ENCODE peak calls at places on chromosomes 4 and X, in seven cellular contexts. J, Y, C, D, N, F and M are unnamed samples.
A peak's percentile ranks its signal among the peaks of the same experiment; 100 is the strongest.

GRCh38 chr4:169593050-169593449 is 19.3 kb downstream of the NEK1 start:
- DNase-seq in N (no peak), Y (no peak), D (no peak), C (no peak), J (no peak), F (no peak), M (no peak)

GRCh38 chrX:38312436-38312835 is 14.9 kb downstream of the RPGR start:
- DNase-seq in C (no peak), J (peak; percentile 82), Y (peak; percentile 94), F (peak; percentile 81), N (no peak), D (no peak), M (no peak)

GRCh38 chr4:110119880-110120279 is 78.5 kb downstream of the ELOVL6 start:
- DNase-seq in Y (peak; percentile 66), J (peak; percentile 67), F (peak; percentile 66), C (no peak), D (no peak), N (no peak), M (no peak)

GRCh38 chr4:30380404-30380998 is 339.7 kb upstream of the PCDH7 start:
- DNase-seq in F (peak; percentile 48), C (peak; percentile 7), N (no peak), Y (peak; percentile 12), J (peak; percentile 87), D (no peak), M (peak; percentile 6)

GRCh38 chr4:107721436-107722090 is 1.5 kb upstream of the PAPSS1 start:
- DNase-seq in J (no peak), F (no peak), C (peak; percentile 67), D (peak; percentile 34), N (no peak), Y (no peak), M (no peak)

GRCh38 chr4:139898293-139898692 is 232.7 kb downstream of the MGST2 start:
- DNase-seq in J (no peak), N (no peak), F (no peak), D (no peak), Y (no peak), C (no peak), M (peak; percentile 40)

GRCh38 chr4:123748806-123749205 is 352.2 kb downstream of the SPRY1 start:
- DNase-seq in D (no peak), Y (no peak), C (no peak), N (no peak), F (no peak), J (peak; percentile 39), M (no peak)

GRCh38 chr4:126807132-126807531 is 825.6 kb upstream of the INTU start:
- DNase-seq in N (no peak), D (no peak), Y (no peak), F (peak; percentile 64), C (no peak), J (no peak), M (no peak)